ENCODE peak calls at places on chromosomes 1 and 21, in nine cellular contexts. Z is astrocyte, J is HCT116, N is H1, W is fibroblast of lung, P is IMR-90, D is endothelial cell of umbilical vein, B is DND-41, X is mesenchymal stem cell. T is an unnamed sample.
A peak's percentile ranks its signal among the peaks of the same experiment; 100 is the strongest.

GRCh38 chr1:205262706-205263105 is 35.0 kb downstream of the TMCC2 start:
- DNase-seq in N (no peak), J (no peak), B (no peak), P (no peak), X (no peak), Z (peak; percentile 44), D (no peak), W (peak; percentile 60), T (no peak)

GRCh38 chr1:27392778-27393635 is 585 bp downstream of the GPR3 start:
- DNase-seq in J (no peak), D (no peak), W (no peak), Z (no peak), N (no peak), X (peak; percentile 29), P (no peak), B (no peak), T (peak; percentile 52)

GRCh38 chr1:21451981-21452411 is 12.1 kb downstream of the NBPF3 start:
- DNase-seq in P (peak; percentile 62), D (no peak), N (no peak), W (peak; percentile 50), Z (peak; percentile 32), B (no peak), X (no peak), J (no peak), T (no peak)

GRCh38 chr1:85465099-85465790 is at the start of gene DDAH1:
- DNase-seq in B (no peak), J (peak; percentile 23), D (peak; percentile 59), Z (peak; percentile 53), P (peak; percentile 65), X (peak; percentile 73), N (peak; percentile 74), W (peak; percentile 73), T (peak; percentile 86)

GRCh38 chr1:219099307-219099706 is 74.4 kb upstream of the LYPLAL1 start:
- DNase-seq in W (no peak), X (no peak), P (no peak), N (no peak), B (no peak), D (no peak), Z (no peak), J (no peak), T (no peak)

GRCh38 chr21:36160850-36161178 is 4.2 kb downstream of the DOP1B start:
- DNase-seq in W (no peak), X (no peak), P (no peak), J (no peak), N (no peak), B (no peak), D (no peak), Z (no peak), T (no peak)

GRCh38 chr21:25387665-25388064 is 219.6 kb downstream of the MRPL39 start:
- DNase-seq in X (no peak), P (no peak), D (no peak), Z (no peak), J (no peak), W (no peak), N (no peak), B (no peak), T (no peak)

GRCh38 chr1:163205513-163205912 is 2.8 kb upstream of the RGS5 start:
- DNase-seq in J (no peak), X (no peak), N (no peak), W (peak; percentile 58), Z (peak; percentile 41), D (no peak), B (no peak), P (peak; percentile 46), T (no peak)

GRCh38 chr1:174818014-174818616 is 181.6 kb upstream of the CACYBP start:
- DNase-seq in P (no peak), N (no peak), B (no peak), D (no peak), Z (no peak), X (no peak), J (no peak), W (no peak), T (no peak)

GRCh38 chr1:44521378-44522080 is 116.5 kb downstream of the RNF220 start:
- DNase-seq in D (no peak), X (no peak), W (no peak), Z (no peak), J (no peak), B (no peak), P (no peak), N (no peak), T (no peak)

GRCh38 chr1:87766737-87767136 is 438.1 kb downstream of the LMO4 start:
- DNase-seq in X (peak; percentile 16), P (peak; percentile 48), B (no peak), D (no peak), W (no peak), J (no peak), Z (no peak), N (no peak), T (no peak)
- H2AFZ ChIP-seq in X (no peak overlapping the region), P (peak overlapping the region; percentile 75), B (no peak overlapping the region), D (peak overlapping the region; percentile 82), W (peak overlapping the region; percentile 15), J (no peak overlapping the region), Z (no peak overlapping the region), N (no peak overlapping the region), T (no peak overlapping the region)

GRCh38 chr1:31715097-31715872 is 11.5 kb upstream of the COL16A1 start:
- DNase-seq in Z (peak; percentile 82), W (peak; percentile 89), X (peak; percentile 95), D (peak; percentile 92), B (peak; percentile 22), J (peak; percentile 75), P (peak; percentile 81), N (peak; percentile 95), T (peak; percentile 93)

GRCh38 chr1:31712625-31713024 is 8.8 kb upstream of the COL16A1 start:
- DNase-seq in X (peak; percentile 87), P (peak; percentile 86), Z (peak; percentile 96), B (no peak), N (no peak), W (peak; percentile 97), D (peak; percentile 76), J (no peak), T (no peak)

GRCh38 chr1:31715873-31716220 is 12.0 kb upstream of the COL16A1 start:
- DNase-seq in D (peak; percentile 18), Z (no peak), N (no peak), B (no peak), J (no peak), W (no peak), X (no peak), P (no peak), T (no peak)

GRCh38 chr1:31712041-31712440 is 8.2 kb upstream of the COL16A1 start:
- DNase-seq in D (no peak), W (peak; percentile 91), X (peak; percentile 63), N (no peak), B (no peak), P (peak; percentile 83), J (no peak), Z (peak; percentile 89), T (no peak)

GRCh38 chr1:31714442-31715096 is 10.8 kb upstream of the COL16A1 start:
- DNase-seq in D (peak; percentile 70), B (no peak), P (peak; percentile 49), W (peak; percentile 78), J (no peak), X (peak; percentile 93), N (peak; percentile 82), Z (peak; percentile 60), T (peak; percentile 88)
- H3K9ac ChIP-seq in D (peak overlapping the region; percentile 36), B (no peak overlapping the region), P (peak overlapping the region; percentile 26), W (peak overlapping the region; percentile 69), J (peak overlapping the region; percentile 68), X (peak overlapping the region; percentile 84), N (no peak overlapping the region), Z (peak overlapping the region; percentile 74), T (no peak overlapping the region)

GRCh38 chr1:35659589-35659988 is 18.3 kb upstream of the PSMB2 start:
- DNase-seq in Z (no peak), D (no peak), X (no peak), P (no peak), N (no peak), B (no peak), W (no peak), J (no peak), T (no peak)

GRCh38 chr1:35657851-35658250 is 16.5 kb upstream of the PSMB2 start:
- DNase-seq in Z (no peak), J (no peak), P (no peak), W (no peak), D (no peak), N (no peak), X (no peak), B (no peak), T (no peak)

GRCh38 chr1:35663434-35663833 is 22.1 kb upstream of the PSMB2 start:
- DNase-seq in B (no peak), P (no peak), N (no peak), W (no peak), J (no peak), D (no peak), X (no peak), Z (no peak), T (no peak)

GRCh38 chr1:35661474-35661795 is 20.1 kb upstream of the PSMB2 start:
- DNase-seq in X (no peak), W (no peak), D (no peak), J (no peak), P (no peak), Z (no peak), B (no peak), N (no peak), T (no peak)

DNA sequence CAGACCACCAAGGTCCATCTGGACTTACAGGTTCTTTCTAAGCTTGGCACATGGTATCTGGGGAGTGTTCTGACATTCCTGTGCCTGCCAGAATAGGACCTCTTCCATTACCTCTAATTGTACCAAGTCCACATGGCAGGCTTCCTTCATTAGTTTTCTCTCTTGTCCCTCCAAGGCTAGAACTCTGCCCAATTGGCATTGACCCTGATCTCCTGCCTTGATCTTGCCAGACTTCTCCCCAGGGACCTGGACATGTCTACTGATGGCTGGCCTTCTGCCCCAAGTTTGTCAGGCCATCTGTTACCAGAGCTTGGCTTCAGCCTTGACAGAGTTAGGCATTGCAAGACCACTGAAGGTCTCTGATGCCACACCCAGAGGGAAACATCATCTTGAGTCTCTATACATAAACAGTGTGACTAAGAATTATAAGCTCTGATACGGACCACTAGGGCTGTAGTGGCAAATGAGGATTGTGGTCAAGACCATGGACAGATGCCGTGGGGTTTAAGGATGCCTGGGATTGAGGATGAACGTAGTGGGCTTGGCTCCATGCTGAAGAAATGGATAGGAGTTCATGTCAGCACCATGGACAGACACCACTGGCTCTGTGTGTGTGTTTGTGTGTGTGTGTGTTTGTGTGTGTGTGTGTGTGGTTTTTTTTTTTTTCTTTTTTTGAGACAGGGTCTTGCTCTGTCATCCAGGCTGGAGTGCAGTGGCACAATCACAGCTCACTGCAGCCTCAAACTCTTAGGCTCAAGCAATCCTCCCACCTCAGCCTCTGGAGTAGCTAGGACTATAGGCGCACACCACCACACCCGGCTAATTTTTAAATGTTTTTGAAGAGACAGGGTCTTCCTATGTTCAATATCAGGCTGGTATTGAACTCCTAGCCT is 19.5 kb upstream of the PSMB2 start:
- DNase-seq in W (peak; percentile 65), J (no peak), B (peak; percentile 52), D (peak; percentile 30), P (peak; percentile 75), X (peak; percentile 69), Z (peak; percentile 57), N (no peak), T (peak; percentile 92)
- H3K4me3 ChIP-seq in W (no peak overlapping the region), J (no peak overlapping the region), B (no peak overlapping the region), D (no peak overlapping the region), P (no peak overlapping the region), X (no peak overlapping the region), Z (no peak overlapping the region), N (no peak overlapping the region), T (no peak overlapping the region)

DNA sequence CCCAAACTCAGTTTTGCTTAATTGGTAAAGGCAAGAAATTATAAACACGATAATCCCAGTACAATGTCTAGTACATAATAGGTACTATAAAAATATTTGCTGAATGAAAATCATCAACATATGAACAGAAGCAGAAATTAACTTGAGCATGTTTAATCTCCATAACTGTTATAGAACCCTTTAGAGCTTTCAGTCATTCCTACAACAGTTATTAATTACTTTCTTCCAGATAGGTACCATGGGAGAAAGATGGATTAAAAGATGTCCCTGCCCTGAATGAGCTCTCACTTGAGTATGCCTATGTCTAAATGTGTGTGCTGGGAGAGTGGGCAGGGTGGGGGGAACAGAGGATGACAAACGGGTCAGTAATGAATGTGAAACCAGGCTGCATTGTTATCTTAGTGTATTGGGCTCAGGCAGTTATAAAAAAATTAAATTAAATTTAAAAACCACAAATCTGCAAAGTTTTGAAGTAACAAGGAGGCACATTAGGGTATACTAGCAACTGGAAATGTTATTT is 2.4 kb downstream of the EPS15 start:
- DNase-seq in D (peak; percentile 14), X (no peak), N (no peak), J (no peak), P (peak; percentile 13), B (no peak), W (peak; percentile 30), Z (peak; percentile 11), T (no peak)
- H2AFZ ChIP-seq in D (no peak overlapping the region), X (no peak overlapping the region), N (no peak overlapping the region), J (no peak overlapping the region), P (no peak overlapping the region), B (no peak overlapping the region), W (no peak overlapping the region), Z (no peak overlapping the region), T (no peak overlapping the region)

T was measured in neural progenitor cell.